ENCODE peak calls at places on chromosomes 3 and 15, in eight cellular contexts. E, F, G, L, O, K, I and J are unnamed samples.

GRCh38 chr15:41971089-41971892 is 1.1 kb downstream of the EHD4 start:
- DNase-seq in I (peak), G (peak), L (peak), K (peak), E (peak), F (peak), O (peak), J (peak)

GRCh38 chr15:23372284-23372683 is 17.7 kb downstream of the GOLGA8S start:
- DNase-seq in I (no peak), L (no peak), E (no peak), K (peak), F (no peak), G (no peak), O (no peak), J (no peak)

GRCh38 chr3:9778518-9779129 is 8.9 kb upstream of the CAMK1 start:
- DNase-seq in I (no peak), E (no peak), L (no peak), K (peak), G (no peak), O (peak), F (no peak), J (no peak)

GRCh38 chr15:67680645-67681044 is 138.1 kb downstream of the MAP2K5 start:
- DNase-seq in G (no peak), L (no peak), I (peak), F (no peak), K (no peak), E (no peak), O (no peak), J (no peak)

GRCh38 chr15:20106026-20106425 is 435.6 kb downstream of the GOLGA6L6 start:
- DNase-seq in E (peak), L (no peak), I (no peak), O (no peak), G (no peak), F (peak), K (peak), J (peak)

GRCh38 chr3:59212128-59212764 is 162.4 kb upstream of the CFAP20DC start:
- DNase-seq in G (peak), E (no peak), O (peak), F (no peak), K (no peak), L (no peak), I (peak), J (peak)

GRCh38 chr3:69012836-69013255 is 638 bp downstream of the EOGT start:
- DNase-seq in E (peak), G (peak), I (peak), L (peak), O (peak), K (peak), F (peak), J (peak)

GRCh38 chr15:70855764-70856163 is 1.8 kb upstream of the LARP6 start:
- DNase-seq in F (no peak), L (no peak), O (peak), I (no peak), G (no peak), E (no peak), K (no peak), J (no peak)

GRCh38 chr3:106711650-106712049 is 665.6 kb upstream of the CCDC54 start:
- DNase-seq in O (peak), K (no peak), G (no peak), F (no peak), E (no peak), I (peak), L (no peak), J (no peak)

GRCh38 chr3:103924544-103924943 is 1442.2 kb upstream of the ALCAM start:
- DNase-seq in E (no peak), K (no peak), G (no peak), F (no peak), L (no peak), I (no peak), O (no peak), J (no peak)

GRCh38 chr3:194266658-194267005 is 84.5 kb downstream of the CPN2 start:
- DNase-seq in L (no peak), K (peak), E (no peak), F (no peak), G (no peak), O (no peak), I (no peak), J (no peak)

GRCh38 chr15:76146808-76147207 is 87.0 kb downstream of the TMEM266 start:
- DNase-seq in L (no peak), F (no peak), I (no peak), O (no peak), G (no peak), K (no peak), E (no peak), J (no peak)

GRCh38 chr15:73249499-73249898 is 119.3 kb downstream of the HCN4 start:
- DNase-seq in O (no peak), F (no peak), I (no peak), E (no peak), K (no peak), G (no peak), L (no peak), J (no peak)

GRCh38 chr15:78071378-78071777 is 6.1 kb downstream of the TBC1D2B start:
- DNase-seq in I (no peak), L (no peak), O (no peak), F (no peak), E (no peak), K (no peak), G (no peak), J (no peak)

GRCh38 chr15:51750942-51751686 is at the start of gene TMOD2:
- DNase-seq in G (peak), K (peak), L (peak), E (peak), O (peak), I (peak), F (peak), J (peak)

GRCh38 chr3:194582196-194582905 is 50.9 kb downstream of the TMEM44 start:
- DNase-seq in F (no peak), G (no peak), K (no peak), L (no peak), E (no peak), O (no peak), I (no peak), J (no peak)

GRCh38 chr3:184314700-184315505 is 497 bp downstream of the EIF4G1 start:
- DNase-seq in F (peak), L (peak), E (peak), O (peak), K (peak), I (peak), G (peak), J (peak)

GRCh38 chr15:77573826-77574225 is 58.9 kb downstream of the LINGO1 start:
- DNase-seq in E (no peak), O (no peak), K (no peak), G (no peak), L (no peak), F (no peak), I (no peak), J (no peak)

GRCh38 chr3:56076746-56077145 is 391.5 kb downstream of the ERC2 start:
- DNase-seq in I (peak), K (no peak), G (no peak), F (no peak), O (no peak), E (no peak), L (no peak), J (no peak)

GRCh38 chr3:64792458-64792857 is 104.7 kb upstream of the ADAMTS9 start:
- DNase-seq in I (peak), E (no peak), O (no peak), F (no peak), K (no peak), L (no peak), G (no peak), J (no peak)

GRCh38 chr15:77507911-77508310 is 87.2 kb downstream of the HMG20A start:
- DNase-seq in L (no peak), F (peak), E (no peak), G (no peak), O (peak), K (no peak), I (peak), J (no peak)

GRCh38 chr3:37872413-37873160 is 10.9 kb downstream of the CTDSPL start:
- DNase-seq in K (no peak), E (no peak), O (peak), L (no peak), F (no peak), G (no peak), I (peak), J (no peak)

GRCh38 chr15:69762373-69763148 is 309.9 kb downstream of the RPLP1 start:
- DNase-seq in I (peak), L (no peak), E (no peak), O (no peak), G (no peak), F (no peak), K (no peak), J (no peak)

GRCh38 chr3:124275421-124275820 is 283.5 kb upstream of the ROPN1 start:
- DNase-seq in F (no peak), L (no peak), G (no peak), E (no peak), K (peak), O (no peak), I (peak), J (peak)

GRCh38 chr3:66082679-66083078 is 44.0 kb upstream of the MAGI1 start:
- DNase-seq in G (no peak), E (no peak), K (no peak), I (peak), L (no peak), O (peak), F (no peak), J (no peak)
- H3K4me3 ChIP-seq in G (no peak), E (no peak), K (no peak), I (no peak), L (no peak), O (no peak), F (no peak), J (no peak)

GRCh38 chr3:40054568-40055222 is 245.3 kb downstream of the MYRIP start:
- DNase-seq in L (no peak), F (no peak), K (no peak), G (no peak), E (no peak), I (peak), O (peak), J (no peak)

GRCh38 chr3:40053663-40054062 is 244.3 kb downstream of the MYRIP start:
- DNase-seq in G (no peak), E (no peak), L (no peak), K (no peak), I (no peak), O (no peak), F (no peak), J (no peak)

GRCh38 chr3:40055361-40055760 is 246.0 kb downstream of the MYRIP start:
- DNase-seq in E (no peak), G (no peak), L (no peak), F (no peak), O (peak), K (no peak), I (no peak), J (no peak)

GRCh38 chr3:40057077-40057476 is 247.7 kb downstream of the MYRIP start:
- DNase-seq in O (peak), E (no peak), F (no peak), G (no peak), K (no peak), I (peak), L (no peak), J (no peak)

GRCh38 chr3:40055956-40056355 is 246.5 kb downstream of the MYRIP start:
- DNase-seq in E (no peak), I (no peak), L (no peak), F (no peak), K (no peak), G (no peak), O (peak), J (no peak)
- H3K4me3 ChIP-seq in E (no peak), I (no peak), L (no peak), F (no peak), K (no peak), G (no peak), O (no peak), J (no peak)

GRCh38 chr3:147354621-147355020 is 51.7 kb downstream of the ZIC4 start:
- DNase-seq in L (no peak), G (no peak), E (no peak), I (no peak), O (no peak), F (no peak), K (no peak), J (no peak)

GRCh38 chr3:147356145-147356908 is 50.0 kb downstream of the ZIC4 start:
- DNase-seq in K (no peak), F (no peak), I (no peak), E (no peak), L (no peak), G (no peak), O (no peak), J (no peak)

GRCh38 chr3:147358144-147358992 is 48.0 kb downstream of the ZIC4 start:
- DNase-seq in I (no peak), E (no peak), L (no peak), G (no peak), K (no peak), F (no peak), O (no peak), J (no peak)

GRCh38 chr3:147356909-147357733 is 49.2 kb downstream of the ZIC4 start:
- DNase-seq in L (no peak), G (no peak), O (peak), K (no peak), E (no peak), I (no peak), F (no peak), J (no peak)

DNA sequence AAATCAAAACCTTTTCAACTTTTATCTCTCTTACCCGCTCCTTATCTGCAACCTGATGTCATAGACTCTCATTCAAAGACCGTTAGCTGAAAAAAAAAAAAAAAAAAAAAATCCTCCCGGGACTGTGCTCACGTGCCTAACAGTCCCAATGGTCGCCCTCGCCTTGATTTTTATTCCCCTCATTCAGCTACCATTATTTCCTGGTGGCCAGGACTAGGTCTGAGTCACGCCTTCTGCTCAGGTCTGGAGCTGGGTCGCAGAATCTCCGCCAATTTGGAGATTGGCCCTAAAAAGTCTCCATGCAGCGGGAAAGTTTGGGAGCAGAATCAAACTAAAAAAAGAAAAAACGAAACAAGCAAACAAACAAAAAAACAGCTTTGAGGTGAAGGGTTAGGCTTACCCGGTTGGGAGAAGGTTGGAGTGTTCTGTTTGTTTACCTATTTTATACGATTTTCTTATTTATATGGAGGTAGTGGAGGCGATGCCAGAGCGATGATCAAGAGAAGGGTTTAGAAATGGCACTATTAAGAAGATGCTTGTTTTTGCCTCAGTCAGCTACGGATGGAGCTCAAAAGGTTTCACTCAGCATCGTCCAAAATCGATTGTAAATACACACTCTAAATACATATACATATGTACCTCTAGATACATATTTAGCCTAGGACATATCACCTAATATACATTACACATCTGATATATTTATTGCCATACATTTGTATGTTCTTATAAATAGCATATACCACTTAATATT is 51.1 kb downstream of the ZIC4 start:
- DNase-seq in G (no peak), I (no peak), O (no peak), L (no peak), K (no peak), E (no peak), F (no peak), J (no peak)
- H3K4me3 ChIP-seq in G (no peak), I (no peak), O (no peak), L (peak), K (no peak), E (no peak), F (no peak), J (no peak)

DNA sequence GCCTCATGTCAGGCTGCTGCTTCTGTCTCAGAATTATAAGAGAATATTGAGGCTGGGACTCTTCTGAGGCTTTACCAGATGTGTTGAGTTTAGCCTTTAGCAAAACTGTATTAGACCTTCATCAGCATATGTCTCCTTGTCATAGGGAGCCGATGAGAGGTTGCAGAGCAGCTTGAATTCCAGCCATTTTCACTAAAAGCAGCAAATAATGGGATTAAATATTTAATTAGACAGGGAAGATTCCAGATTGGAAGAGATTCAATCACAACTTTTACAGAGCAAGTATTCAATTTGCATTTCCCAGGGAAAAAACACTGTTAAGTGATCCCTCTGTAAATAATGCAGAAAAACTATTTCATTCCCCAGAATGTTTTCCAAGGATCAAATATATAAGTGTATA is 466.2 kb upstream of the SGO1 start:
- DNase-seq in L (no peak), K (no peak), O (no peak), I (no peak), G (no peak), F (no peak), E (no peak), J (no peak)
- H3K4me3 ChIP-seq in L (no peak), K (no peak), O (peak), I (no peak), G (no peak), F (no peak), E (no peak), J (no peak)

DNA sequence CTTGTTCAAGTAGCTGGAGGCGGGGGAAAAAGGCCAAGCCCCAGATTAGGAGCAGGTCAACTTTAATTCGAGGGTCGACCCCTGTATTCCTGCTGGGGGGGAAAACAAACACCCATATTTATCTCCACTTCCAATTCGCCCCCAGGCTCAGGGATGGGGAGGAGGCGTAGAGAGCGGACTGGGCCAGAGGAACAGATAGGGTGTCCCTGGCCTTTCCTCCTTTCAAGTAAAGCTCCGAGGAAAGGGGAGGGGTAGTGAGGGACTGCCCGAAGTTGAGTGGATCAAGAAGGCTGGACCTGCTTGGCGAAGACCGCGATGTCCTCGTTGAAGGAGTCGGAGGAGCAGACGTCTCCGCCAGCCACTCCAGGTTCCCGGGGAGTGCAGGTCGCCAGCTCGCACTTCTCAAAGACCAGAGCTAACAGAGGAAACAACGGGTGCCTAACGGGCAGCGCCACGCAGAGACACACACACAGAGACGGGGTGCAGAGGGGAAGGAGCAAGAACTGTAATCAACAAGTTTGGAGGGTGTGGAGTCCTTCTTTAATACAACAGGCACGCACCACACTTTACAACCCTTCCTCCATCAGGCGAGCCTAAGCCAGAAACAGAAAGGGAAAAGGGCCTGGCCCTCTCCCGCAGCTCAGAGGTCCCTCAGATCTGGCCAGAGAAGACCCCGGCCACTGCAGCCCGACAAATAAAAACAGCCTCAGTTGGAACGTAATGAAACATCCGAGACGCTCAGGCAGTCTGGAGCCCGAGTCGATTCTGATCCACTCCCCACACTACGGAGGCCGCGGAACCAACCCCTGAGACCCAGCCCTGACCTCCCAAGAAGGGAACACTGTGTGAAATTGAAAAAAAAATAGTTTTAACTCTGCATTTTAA is 4.1 kb downstream of the MEIS2 start:
- DNase-seq in E (peak), I (peak), G (peak), L (no peak), K (peak), F (peak), O (peak), J (no peak)
- H3K4me3 ChIP-seq in E (peak), I (peak), G (peak), L (peak), K (peak), F (peak), O (peak), J (no peak)

GRCh38 chr3:32686713-32687112 is 1.7 kb downstream of the CNOT10 start:
- DNase-seq in L (no peak), O (peak), E (no peak), K (no peak), G (no peak), F (no peak), I (no peak), J (no peak)
- H3K4me3 ChIP-seq in L (no peak), O (peak), E (peak), K (no peak), G (no peak), F (no peak), I (no peak), J (no peak)

GRCh38 chr3:188236241-188236640 is 82.3 kb downstream of the LPP start:
- DNase-seq in G (no peak), K (no peak), O (no peak), I (no peak), E (no peak), L (no peak), F (no peak), J (no peak)

GRCh38 chr3:188232676-188233075 is 78.7 kb downstream of the LPP start:
- DNase-seq in I (no peak), F (no peak), L (no peak), G (no peak), K (no peak), O (no peak), E (no peak), J (no peak)

GRCh38 chr3:188231454-188231853 is 77.5 kb downstream of the LPP start:
- DNase-seq in O (no peak), K (no peak), G (no peak), E (no peak), I (no peak), L (no peak), F (no peak), J (no peak)

GRCh38 chr3:188233320-188233719 is 79.4 kb downstream of the LPP start:
- DNase-seq in K (no peak), F (peak), G (no peak), E (no peak), I (peak), L (no peak), O (peak), J (no peak)

GRCh38 chr3:188234172-188234571 is 80.2 kb downstream of the LPP start:
- DNase-seq in E (no peak), K (no peak), I (peak), F (no peak), G (no peak), O (peak), L (no peak), J (no peak)
- H3K4me3 ChIP-seq in E (no peak), K (no peak), I (no peak), F (no peak), G (no peak), O (no peak), L (no peak), J (no peak)

GRCh38 chr3:79765854-79766253 is 1.9 kb downstream of the ROBO1 start:
- DNase-seq in L (no peak), E (no peak), G (no peak), F (no peak), O (no peak), K (no peak), I (no peak), J (no peak)

GRCh38 chr3:79767953-79768282 is at the start of gene ROBO1:
- DNase-seq in I (no peak), O (no peak), G (peak), F (no peak), E (peak), L (no peak), K (no peak), J (no peak)

GRCh38 chr3:79766474-79767193 is 1.2 kb downstream of the ROBO1 start:
- DNase-seq in O (no peak), E (peak), L (no peak), F (no peak), G (no peak), I (peak), K (no peak), J (no peak)

GRCh38 chr3:79767194-79767952 is 425 bp downstream of the ROBO1 start:
- DNase-seq in I (peak), E (peak), L (no peak), O (no peak), K (no peak), G (peak), F (no peak), J (no peak)

GRCh38 chr3:79769234-79769633 is 1.4 kb upstream of the ROBO1 start:
- DNase-seq in I (no peak), G (no peak), F (no peak), O (no peak), E (no peak), K (no peak), L (no peak), J (no peak)
- H3K4me3 ChIP-seq in I (no peak), G (no peak), F (no peak), O (no peak), E (no peak), K (no peak), L (no peak), J (no peak)